ENCODE peak calls at places on chromosomes 11 and 22, in six cellular contexts. One of them, this sample, is unnamed.

GRCh38 chr11:76626921-76627391 is 43.6 kb downstream of the LRRC32 start:
- DNase-seq in GM12878: peak; percentile 88
- DNase-seq in HCT116: no peak
- DNase-seq in HepG2: no peak
- DNase-seq in K562: no peak
- DNase-seq in H1: no peak
- DNase-seq in this sample: no peak

GRCh38 chr11:126720539-126721235 is 279.9 kb downstream of the KIRREL3 start:
- DNase-seq in GM12878: no peak
- DNase-seq in HCT116: no peak
- DNase-seq in HepG2: no peak
- DNase-seq in K562: no peak
- DNase-seq in H1: no peak
- DNase-seq in this sample: no peak

GRCh38 chr11:111764621-111765020 is 1.6 kb downstream of the PPP2R1B start:
- DNase-seq in GM12878: no peak
- DNase-seq in HCT116: no peak
- DNase-seq in HepG2: no peak
- DNase-seq in K562: no peak
- DNase-seq in H1: no peak
- DNase-seq in this sample: no peak

GRCh38 chr22:48079505-48080295 is 1317.2 kb downstream of the TBC1D22A start:
- DNase-seq in GM12878: no peak
- DNase-seq in HCT116: no peak
- DNase-seq in HepG2: no peak
- DNase-seq in K562: no peak
- DNase-seq in H1: no peak
- DNase-seq in this sample: no peak

GRCh38 chr22:48258841-48259240 is 1496.4 kb downstream of the TBC1D22A start:
- DNase-seq in GM12878: no peak
- DNase-seq in HCT116: no peak
- DNase-seq in HepG2: no peak
- DNase-seq in K562: no peak
- DNase-seq in H1: no peak
- DNase-seq in this sample: no peak

GRCh38 chr11:123576082-123576481 is 78.3 kb downstream of the SCN3B start:
- DNase-seq in GM12878: no peak
- DNase-seq in HCT116: no peak
- DNase-seq in HepG2: no peak
- DNase-seq in K562: no peak
- DNase-seq in H1: no peak
- DNase-seq in this sample: no peak

GRCh38 chr22:32469799-32470212 is 4.8 kb upstream of the FBXO7 start:
- DNase-seq in GM12878: no peak
- DNase-seq in HCT116: peak; percentile 13
- DNase-seq in HepG2: no peak
- DNase-seq in K562: peak; percentile 49
- DNase-seq in H1: no peak
- DNase-seq in this sample: no peak

GRCh38 chr11:118291453-118291852 is 13.1 kb upstream of the CD3E start:
- DNase-seq in GM12878: no peak
- DNase-seq in HCT116: no peak
- DNase-seq in HepG2: no peak
- DNase-seq in K562: no peak
- DNase-seq in H1: no peak
- DNase-seq in this sample: no peak

GRCh38 chr11:6608011-6608410 is 4.0 kb downstream of the TAF10 start:
- DNase-seq in GM12878: no peak
- DNase-seq in HCT116: no peak
- DNase-seq in HepG2: no peak
- DNase-seq in K562: no peak
- DNase-seq in H1: no peak
- DNase-seq in this sample: no peak

GRCh38 chr11:67309661-67310061 is 6.3 kb downstream of the SSH3 start:
- DNase-seq in GM12878: no peak
- DNase-seq in HCT116: no peak
- DNase-seq in HepG2: no peak
- DNase-seq in K562: no peak
- DNase-seq in H1: no peak
- DNase-seq in this sample: no peak

GRCh38 chr22:47250995-47251765 is 488.7 kb downstream of the TBC1D22A start:
- DNase-seq in GM12878: no peak
- DNase-seq in HCT116: no peak
- DNase-seq in HepG2: no peak
- DNase-seq in K562: no peak
- DNase-seq in H1: no peak
- DNase-seq in this sample: no peak

GRCh38 chr11:22371188-22371587 is 33.0 kb downstream of the SLC17A6 start:
- DNase-seq in GM12878: no peak
- DNase-seq in HCT116: no peak
- DNase-seq in HepG2: no peak
- DNase-seq in K562: no peak
- DNase-seq in H1: no peak
- DNase-seq in this sample: peak; percentile 51

DNA sequence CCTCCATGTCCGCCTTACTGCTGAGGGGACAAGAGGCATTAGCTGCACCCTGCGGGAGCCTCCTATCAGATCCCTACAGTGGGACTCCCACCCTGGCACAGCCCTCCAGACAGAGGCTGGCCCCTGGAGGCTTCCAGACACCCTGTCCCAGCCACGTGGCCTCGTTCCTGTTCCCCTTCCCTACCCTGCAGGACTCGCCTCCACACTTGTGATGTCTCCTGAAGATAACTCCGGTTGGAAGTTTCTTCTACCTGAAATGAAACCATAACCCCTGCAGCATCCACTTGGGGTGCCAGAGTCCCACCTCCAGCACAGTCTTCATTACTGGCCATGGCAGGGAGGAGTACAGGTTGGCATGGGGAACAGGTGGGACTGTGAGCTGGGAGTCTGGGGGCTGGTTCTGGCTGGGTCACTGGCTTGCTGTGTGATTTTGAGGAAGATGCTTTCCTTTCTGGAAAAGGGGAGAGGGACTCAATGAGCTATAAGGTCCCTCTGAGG is 4.9 kb upstream of the SH3BP1 start:
- DNase-seq in GM12878: no peak
- DNase-seq in HCT116: no peak
- DNase-seq in HepG2: no peak
- DNase-seq in K562: peak; percentile 33
- DNase-seq in H1: no peak
- DNase-seq in this sample: no peak
- H3K4me3 ChIP-seq in GM12878: peak overlapping the region; percentile 57
- H3K4me3 ChIP-seq in HCT116: no peak overlapping the region
- H3K4me3 ChIP-seq in HepG2: peak overlapping the region; percentile 69
- H3K4me3 ChIP-seq in K562: no peak overlapping the region
- H3K4me3 ChIP-seq in H1: no peak overlapping the region
- H3K4me3 ChIP-seq in this sample: no peak overlapping the region

DNA sequence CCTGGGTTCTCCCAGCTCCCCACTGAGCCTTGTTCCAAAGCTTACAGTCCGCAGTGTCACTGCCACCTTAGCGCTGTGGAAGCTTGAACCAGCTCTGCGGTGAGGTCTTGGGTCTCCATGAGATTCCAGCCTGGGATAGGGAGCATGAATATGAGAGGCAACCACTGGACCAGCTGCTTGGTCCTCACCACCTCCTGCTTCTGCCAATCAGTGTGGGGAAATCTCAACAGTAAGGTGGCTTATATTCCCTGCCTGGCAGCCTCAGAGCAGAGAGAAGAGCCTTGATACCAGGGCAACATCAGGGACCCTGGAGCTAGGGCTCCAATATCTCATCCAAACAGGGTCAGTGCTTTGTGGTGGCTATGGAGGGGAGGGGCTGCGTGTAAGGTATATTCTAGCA is 912 bp downstream of the CD44 start:
- DNase-seq in GM12878: no peak
- DNase-seq in HCT116: no peak
- DNase-seq in HepG2: no peak
- DNase-seq in K562: no peak
- DNase-seq in H1: no peak
- DNase-seq in this sample: no peak
- TF ChIP-seq ZNF274 in GM12878: no peak
- TF ChIP-seq ZNF274 in HCT116: no peak
- TF ChIP-seq ZNF274 in HepG2: no peak
- TF ChIP-seq ZNF274 in K562: no peak
- TF ChIP-seq ZNF274 in H1: no peak
- TF ChIP-seq ZNF274 in this sample: no peak

DNA sequence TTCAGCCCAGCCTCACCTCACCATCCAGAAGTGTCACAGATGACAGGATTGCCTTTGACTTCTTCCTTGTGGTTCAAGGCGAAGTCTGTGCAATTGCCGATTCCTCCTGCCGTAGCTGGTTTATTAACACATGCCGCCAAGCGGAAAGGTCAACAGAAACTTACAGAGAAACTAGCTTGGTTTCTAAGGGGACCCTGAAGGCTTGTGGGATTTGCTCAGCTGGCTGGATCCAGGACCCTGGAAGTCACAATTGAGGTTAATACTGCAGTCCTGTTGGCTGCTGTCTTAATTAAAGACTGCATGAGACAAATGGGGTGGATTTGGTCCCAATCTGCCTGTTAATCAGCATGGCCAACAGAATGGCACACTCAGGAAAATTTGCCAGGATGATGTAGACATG is 65.5 kb downstream of the SHANK2 start:
- DNase-seq in GM12878: no peak
- DNase-seq in HCT116: no peak
- DNase-seq in HepG2: no peak
- DNase-seq in K562: no peak
- DNase-seq in H1: no peak
- DNase-seq in this sample: no peak
- TF ChIP-seq YY1 in GM12878: no peak
- TF ChIP-seq YY1 in HCT116: no peak
- TF ChIP-seq YY1 in HepG2: no peak
- TF ChIP-seq YY1 in K562: no peak
- TF ChIP-seq YY1 in H1: no peak
- TF ChIP-seq YY1 in this sample: no peak

GRCh38 chr22:39452740-39453040 is 4.1 kb upstream of the MGAT3 start:
- DNase-seq in GM12878: no peak
- DNase-seq in HCT116: no peak
- DNase-seq in HepG2: no peak
- DNase-seq in K562: peak; percentile 57
- DNase-seq in H1: no peak
- DNase-seq in this sample: no peak

GRCh38 chr22:39453765-39454378 is 2.9 kb upstream of the MGAT3 start:
- DNase-seq in GM12878: no peak
- DNase-seq in HCT116: no peak
- DNase-seq in HepG2: no peak
- DNase-seq in K562: no peak
- DNase-seq in H1: no peak
- DNase-seq in this sample: no peak

GRCh38 chr22:39456262-39457046 is at the start of gene MGAT3:
- DNase-seq in GM12878: no peak
- DNase-seq in HCT116: no peak
- DNase-seq in HepG2: no peak
- DNase-seq in K562: no peak
- DNase-seq in H1: no peak
- DNase-seq in this sample: no peak

GRCh38 chr22:39457047-39457545 is 284 bp downstream of the MGAT3 start:
- DNase-seq in GM12878: no peak
- DNase-seq in HCT116: no peak
- DNase-seq in HepG2: no peak
- DNase-seq in K562: peak; percentile 77
- DNase-seq in H1: no peak
- DNase-seq in this sample: no peak

GRCh38 chr22:39454385-39454871 is 2.4 kb upstream of the MGAT3 start:
- DNase-seq in GM12878: no peak
- DNase-seq in HCT116: no peak
- DNase-seq in HepG2: no peak
- DNase-seq in K562: no peak
- DNase-seq in H1: no peak
- DNase-seq in this sample: no peak
- H3K4me3 ChIP-seq in GM12878: no peak overlapping the region
- H3K4me3 ChIP-seq in HCT116: no peak overlapping the region
- H3K4me3 ChIP-seq in HepG2: no peak overlapping the region
- H3K4me3 ChIP-seq in K562: no peak overlapping the region
- H3K4me3 ChIP-seq in H1: no peak overlapping the region
- H3K4me3 ChIP-seq in this sample: no peak overlapping the region

GRCh38 chr11:2415171-2415570 is 14.6 kb downstream of the TSSC4 start:
- DNase-seq in GM12878: no peak
- DNase-seq in HCT116: no peak
- DNase-seq in HepG2: no peak
- DNase-seq in K562: no peak
- DNase-seq in H1: no peak
- DNase-seq in this sample: no peak
- TF ChIP-seq ZNF274 in GM12878: no peak
- TF ChIP-seq ZNF274 in HCT116: no peak
- TF ChIP-seq ZNF274 in HepG2: no peak
- TF ChIP-seq ZNF274 in K562: no peak
- TF ChIP-seq ZNF274 in H1: no peak
- TF ChIP-seq ZNF274 in this sample: no peak

DNA sequence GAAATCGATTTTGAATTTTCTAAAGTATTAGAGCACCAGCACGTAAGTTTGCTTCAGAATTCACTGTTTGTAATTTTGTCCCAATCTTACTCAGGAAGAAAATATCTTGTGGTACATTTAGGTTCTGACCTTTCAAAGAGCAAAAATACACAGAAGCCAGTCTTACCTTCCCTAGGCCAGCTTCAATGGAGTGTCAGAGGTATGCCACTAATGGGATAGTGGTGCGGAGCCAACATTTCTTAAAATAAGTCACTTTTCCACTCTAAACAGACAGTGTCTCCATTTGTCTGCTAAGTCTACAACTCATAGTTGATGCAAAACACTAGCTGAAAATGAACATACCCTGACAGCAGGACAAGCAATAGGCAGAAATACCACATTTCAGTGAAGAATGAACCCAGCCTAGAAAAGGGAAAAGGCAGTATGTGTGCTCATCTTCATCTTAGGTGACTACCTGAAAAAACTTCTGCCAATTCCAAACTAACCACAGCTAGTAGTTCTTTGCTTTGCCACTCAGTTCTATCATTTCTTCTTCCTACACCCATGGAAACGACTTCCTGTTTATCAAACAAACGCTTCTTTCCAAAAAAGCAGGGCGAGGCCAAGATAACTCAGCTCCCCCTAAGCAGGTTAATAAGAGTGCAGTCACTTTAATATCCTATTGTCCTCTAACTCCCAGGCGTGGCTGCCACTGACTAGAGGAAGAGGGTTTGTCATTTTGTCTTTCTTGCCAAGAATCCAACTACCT is 94.0 kb upstream of the APOA1 start:
- DNase-seq in GM12878: no peak
- DNase-seq in HCT116: no peak
- DNase-seq in HepG2: no peak
- DNase-seq in K562: no peak
- DNase-seq in H1: no peak
- DNase-seq in this sample: no peak
- TF ChIP-seq YY1 in GM12878: no peak
- TF ChIP-seq YY1 in HCT116: no peak
- TF ChIP-seq YY1 in HepG2: no peak
- TF ChIP-seq YY1 in K562: no peak
- TF ChIP-seq YY1 in H1: no peak
- TF ChIP-seq YY1 in this sample: no peak